ENCODE peak calls at places on chromosome 2, in six cellular contexts. C, B, A, V, M and F are unnamed samples.

GRCh38 chr2:70643715-70644114 is 90.1 kb upstream of the TGFA start:
- DNase-seq in C (no peak), B (peak), A (peak), V (no peak), M (no peak), F (no peak)

GRCh38 chr2:178268435-178268834 is 74.1 kb downstream of the OSBPL6 start:
- DNase-seq in C (no peak), B (no peak), A (no peak), V (no peak), M (peak), F (peak)

GRCh38 chr2:157691695-157692094 is 63.0 kb upstream of the ACVR1C start:
- DNase-seq in C (no peak), B (no peak), A (no peak), V (no peak), M (no peak), F (no peak)

GRCh38 chr2:176652300-176653182 is 383.3 kb downstream of the MTX2 start:
- DNase-seq in C (peak), B (no peak), A (peak), V (peak), M (peak), F (peak)

GRCh38 chr2:40395169-40396023 is 56.5 kb downstream of the SLC8A1 start:
- DNase-seq in C (peak), B (no peak), A (no peak), V (no peak), M (no peak), F (no peak)

GRCh38 chr2:24984912-24985311 is 13.2 kb upstream of the DNAJC27 start:
- DNase-seq in C (peak), B (peak), A (peak), V (no peak), M (peak), F (peak)

GRCh38 chr2:7180641-7181370 is 263.6 kb downstream of the RNF144A start:
- DNase-seq in C (peak), B (no peak), A (peak), V (no peak), M (no peak), F (peak)

GRCh38 chr2:73301636-73302035 is 8.3 kb upstream of the EGR4 start:
- DNase-seq in C (no peak), B (no peak), A (no peak), V (no peak), M (no peak), F (no peak)

GRCh38 chr2:121137571-121137970 is 147.4 kb downstream of the TFCP2L1 start:
- DNase-seq in C (no peak), B (no peak), A (no peak), V (no peak), M (no peak), F (no peak)

GRCh38 chr2:75290600-75291140 is 91.3 kb upstream of the TACR1 start:
- DNase-seq in C (peak), B (no peak), A (peak), V (no peak), M (peak), F (peak)

GRCh38 chr2:182435754-182436153 is 8.9 kb upstream of the PDE1A start:
- DNase-seq in C (peak), B (no peak), A (peak), V (no peak), M (peak), F (peak)

GRCh38 chr2:177598321-177598922 is 205.8 kb downstream of the AGPS start:
- DNase-seq in C (peak), B (no peak), A (peak), V (no peak), M (peak), F (peak)

GRCh38 chr2:144390424-144391020 is 129.4 kb downstream of the ZEB2 start:
- DNase-seq in C (peak), B (no peak), A (peak), V (no peak), M (peak), F (peak)

GRCh38 chr2:233056961-233057605 is 3.1 kb upstream of the INPP5D start:
- DNase-seq in C (no peak), B (no peak), A (no peak), V (no peak), M (no peak), F (no peak)

GRCh38 chr2:161576421-161576820 is 47.8 kb upstream of the SLC4A10 start:
- DNase-seq in C (no peak), B (peak), A (peak), V (peak), M (no peak), F (no peak)

GRCh38 chr2:30683240-30683956 is 123.8 kb downstream of the CAPN13 start:
- DNase-seq in C (no peak), B (no peak), A (no peak), V (no peak), M (no peak), F (no peak)

GRCh38 chr2:64263315-64263714 is 119.1 kb upstream of the PELI1 start:
- DNase-seq in C (peak), B (no peak), A (peak), V (no peak), M (peak), F (peak)

GRCh38 chr2:237540823-237541222 is 25.6 kb upstream of the PRLH start:
- DNase-seq in C (peak), B (no peak), A (peak), V (no peak), M (peak), F (peak)

GRCh38 chr2:112155331-112156151 is 17.4 kb downstream of the FBLN7 start:
- DNase-seq in C (no peak), B (no peak), A (no peak), V (peak), M (no peak), F (no peak)

GRCh38 chr2:230794472-230794871 is 70.3 kb upstream of the ITM2C start:
- DNase-seq in C (peak), B (no peak), A (peak), V (no peak), M (peak), F (peak)

GRCh38 chr2:215843579-215843978 is 169.8 kb downstream of the MREG start:
- DNase-seq in C (peak), B (no peak), A (peak), V (no peak), M (peak), F (peak)

GRCh38 chr2:216694201-216694825 is 1.0 kb downstream of the IGFBP5 start:
- DNase-seq in C (peak), B (peak), A (peak), V (peak), M (no peak), F (peak)

GRCh38 chr2:71927757-71928715 is 219.6 kb downstream of the CYP26B1 start:
- DNase-seq in C (no peak), B (no peak), A (no peak), V (no peak), M (no peak), F (no peak)

GRCh38 chr2:76169289-76169688 is 458.6 kb upstream of the GCFC2 start:
- DNase-seq in C (no peak), B (no peak), A (no peak), V (no peak), M (no peak), F (no peak)

GRCh38 chr2:209579236-209579749 is 155.4 kb downstream of the MAP2 start:
- DNase-seq in C (peak), B (peak), A (peak), V (no peak), M (no peak), F (peak)

GRCh38 chr2:54240515-54241219 is 15.4 kb downstream of the TSPYL6 start:
- DNase-seq in C (peak), B (no peak), A (peak), V (no peak), M (peak), F (peak)

DNA sequence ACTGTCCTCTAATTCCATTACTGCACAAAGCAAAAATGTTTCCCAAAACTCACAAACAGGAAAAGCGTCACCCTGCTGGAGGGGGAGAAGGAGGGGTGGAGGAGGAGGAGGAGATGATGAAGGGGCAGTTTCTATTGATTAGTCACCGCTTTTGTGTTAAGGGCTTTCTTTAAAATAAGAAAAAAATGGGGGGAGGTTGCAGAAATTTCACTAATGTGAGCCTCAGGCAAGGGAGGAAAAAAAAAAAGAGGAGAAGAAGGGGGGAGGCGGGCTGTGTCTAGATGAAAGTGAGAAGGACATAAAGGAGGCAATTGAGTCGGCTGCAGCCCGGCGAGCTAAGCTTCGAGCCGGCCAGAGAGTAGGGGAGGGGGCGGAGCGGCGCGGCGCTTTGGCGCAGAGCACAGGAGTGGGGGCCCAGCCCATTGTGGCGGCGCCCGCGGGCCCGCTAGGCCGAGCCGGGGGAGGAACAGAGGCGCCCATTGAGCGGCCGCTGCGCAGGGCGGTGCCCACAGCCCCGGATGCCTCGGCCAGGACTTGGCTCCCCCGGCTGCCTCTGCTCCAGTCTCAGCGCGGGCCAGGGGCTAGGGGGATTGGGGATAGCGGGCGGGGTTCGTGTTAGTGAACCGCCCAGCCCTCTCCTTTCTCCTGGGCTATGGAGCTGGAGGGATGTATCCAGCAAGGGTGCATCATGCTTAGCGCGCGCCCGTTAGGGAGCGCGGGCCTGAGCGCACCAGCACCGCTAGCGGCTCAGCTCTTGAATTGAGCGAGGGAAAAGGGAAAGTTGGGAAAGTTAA is 7.9 kb downstream of the PAX3 start:
- DNase-seq in C (peak), B (no peak), A (peak), V (no peak), M (no peak), F (peak)
- TF ChIP-seq CTCF in C (no peak), B (no peak), A (no peak), V (no peak), M (no peak), F (no peak)

DNA sequence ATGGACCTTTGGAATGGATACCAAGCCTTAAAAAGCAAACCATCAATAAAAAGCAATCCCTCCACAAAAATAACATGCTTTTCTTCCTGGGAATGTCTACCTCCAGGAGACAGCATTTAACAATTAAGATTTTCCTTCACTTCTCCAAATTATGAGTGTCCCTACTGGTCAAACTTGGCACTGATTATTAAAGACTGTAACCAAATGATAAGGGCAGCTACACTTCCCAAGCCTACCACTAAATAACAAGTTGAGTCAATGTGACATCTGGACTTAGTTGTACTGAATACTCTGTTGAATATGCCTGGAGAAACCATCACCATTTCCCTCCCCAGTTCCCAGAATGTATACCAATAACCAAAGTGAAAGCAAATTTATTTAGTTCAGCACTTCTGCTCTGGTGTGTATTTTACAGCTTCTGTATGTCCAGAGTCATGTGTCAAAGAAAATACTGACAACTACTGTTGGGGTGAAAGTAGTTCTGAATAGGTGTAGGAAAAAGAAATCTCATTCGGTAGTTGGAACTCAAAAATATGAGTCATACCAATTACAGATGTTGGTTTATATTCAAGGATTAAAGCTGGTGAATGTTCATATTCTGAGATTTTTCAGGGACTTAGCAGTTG is 1291.7 kb upstream of the GYPC start:
- DNase-seq in C (no peak), B (no peak), A (no peak), V (no peak), M (no peak), F (no peak)
- TF ChIP-seq CTCF in C (no peak), B (peak), A (no peak), V (no peak), M (no peak), F (no peak)

GRCh38 chr2:223311889-223312288 is 259.9 kb downstream of the KCNE4 start:
- DNase-seq in C (no peak), B (no peak), A (no peak), V (no peak), M (no peak), F (no peak)

GRCh38 chr2:223306371-223306770 is 254.4 kb downstream of the KCNE4 start:
- DNase-seq in C (peak), B (peak), A (peak), V (no peak), M (peak), F (peak)
- TF ChIP-seq CTCF in C (peak), B (peak), A (peak), V (peak), M (peak), F (peak)

GRCh38 chr2:38602732-38603401 is at the start of gene HNRNPLL:
- DNase-seq in C (peak), B (peak), A (peak), V (peak), M (peak), F (peak)
- TF ChIP-seq CTCF in C (no peak), B (no peak), A (no peak), V (peak), M (no peak), F (no peak)

DNA sequence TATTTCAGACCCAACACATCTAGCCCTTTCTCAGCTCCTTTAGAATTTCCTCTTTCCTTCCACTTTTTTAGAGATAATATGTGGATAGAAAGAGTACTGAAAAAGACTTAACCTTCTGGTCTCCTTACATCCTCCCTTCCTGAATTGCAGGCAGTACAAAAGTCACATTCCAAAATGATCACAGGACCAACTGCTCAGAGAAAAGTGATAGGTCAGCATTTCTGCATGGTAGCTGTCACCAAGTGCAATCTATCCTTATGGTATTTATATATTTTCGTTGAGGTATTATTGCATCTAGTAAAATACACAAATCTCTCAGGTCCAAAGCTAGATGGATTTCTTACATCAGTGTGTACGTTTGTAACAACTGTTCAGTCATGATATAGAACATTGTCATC is 427.5 kb downstream of the LPIN1 start:
- DNase-seq in C (no peak), B (no peak), A (no peak), V (no peak), M (no peak), F (no peak)
- TF ChIP-seq CTCF in C (no peak), B (no peak), A (no peak), V (no peak), M (no peak), F (no peak)

GRCh38 chr2:150370600-150370999 is 116.9 kb downstream of the RND3 start:
- DNase-seq in C (no peak), B (no peak), A (no peak), V (no peak), M (no peak), F (no peak)
- TF ChIP-seq CTCF in C (no peak), B (no peak), A (no peak), V (no peak), M (no peak), F (no peak)

GRCh38 chr2:101402637-101403036 is 15.3 kb upstream of the CREG2 start:
- DNase-seq in C (no peak), B (no peak), A (no peak), V (no peak), M (no peak), F (no peak)

GRCh38 chr2:101400516-101401315 is 13.4 kb upstream of the CREG2 start:
- DNase-seq in C (no peak), B (no peak), A (no peak), V (no peak), M (no peak), F (no peak)

GRCh38 chr2:101403745-101404144 is 16.4 kb upstream of the CREG2 start:
- DNase-seq in C (no peak), B (no peak), A (no peak), V (no peak), M (no peak), F (no peak)

GRCh38 chr2:101401316-101401660 is 14.0 kb upstream of the CREG2 start:
- DNase-seq in C (peak), B (no peak), A (no peak), V (no peak), M (no peak), F (no peak)

DNA sequence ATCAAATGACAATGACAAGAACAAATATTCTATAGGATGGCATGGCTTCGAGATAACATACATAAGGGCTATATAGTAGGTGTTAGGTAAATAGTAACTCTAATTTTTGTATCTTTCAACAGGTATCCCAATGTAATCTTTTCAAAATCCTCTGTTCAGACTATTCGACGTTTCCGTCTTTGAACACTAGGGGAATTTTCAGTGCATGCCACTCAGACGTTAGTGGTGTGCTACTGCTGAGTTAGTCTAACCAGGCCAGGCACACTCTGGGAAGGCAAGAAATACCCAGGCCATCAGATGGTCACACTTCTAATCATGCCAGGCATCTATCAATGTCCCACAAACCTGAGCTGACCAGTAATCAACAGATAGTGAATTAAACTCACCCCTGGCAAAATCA is 14.6 kb upstream of the CREG2 start:
- DNase-seq in C (no peak), B (no peak), A (no peak), V (no peak), M (no peak), F (no peak)
- TF ChIP-seq CTCF in C (no peak), B (peak), A (no peak), V (no peak), M (no peak), F (no peak)

DNA sequence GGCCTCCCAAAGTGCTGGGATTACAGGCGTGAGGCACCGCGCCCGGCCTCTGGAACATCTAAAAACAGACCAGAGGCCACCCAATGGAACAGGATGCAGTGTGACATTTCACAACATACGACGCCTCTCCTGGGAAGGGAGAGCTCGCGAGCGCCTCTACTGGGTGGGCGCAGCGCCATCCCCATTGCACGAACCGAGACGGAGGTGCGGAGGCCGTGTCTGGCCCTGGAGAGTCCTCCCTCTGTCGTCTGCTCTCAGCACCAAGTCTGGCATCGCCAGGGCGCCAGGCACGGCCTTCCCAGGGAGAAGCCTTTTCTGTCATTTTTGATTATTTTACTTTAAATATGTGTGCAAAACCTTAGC is 9.4 kb upstream of the GBX2 start:
- DNase-seq in C (no peak), B (peak), A (peak), V (no peak), M (peak), F (peak)
- TF ChIP-seq CTCF in C (no peak), B (no peak), A (no peak), V (no peak), M (peak), F (peak)